ENCODE peak calls at places on chromosome 19, in seven cellular contexts. D is uterus, E is progenitor cell of endocrine pancreas, G is testis, P is GM23338, X is left lung, I is Caco-2. Z is an unnamed sample.

GRCh38 chr19:30799854-30800755 is 427.9 kb downstream of the ZNF536 start:
- DNase-seq in G (peak; percentile 75), X (peak; percentile 42), D (no peak), P (peak; percentile 81), I (peak; percentile 56), E (peak; percentile 54), Z (no peak)

GRCh38 chr19:44807652-44808462 is 1.0 kb upstream of the BCAM start:
- DNase-seq in E (peak; percentile 73), P (peak; percentile 99), G (no peak), X (peak; percentile 82), I (peak; percentile 98), D (peak; percentile 36), Z (no peak)

GRCh38 chr19:50838239-50838638 is 4.9 kb upstream of the KLK15 start:
- DNase-seq in P (peak; percentile 65), I (no peak), G (no peak), D (no peak), E (no peak), X (no peak), Z (no peak)

GRCh38 chr19:47158367-47158791 is 27.7 kb downstream of the SAE1 start:
- DNase-seq in P (no peak), E (no peak), D (peak; percentile 19), I (no peak), X (no peak), G (no peak), Z (no peak)

GRCh38 chr19:18300930-18301717 is 19.7 kb upstream of the JUND start:
- DNase-seq in X (peak; percentile 80), I (peak; percentile 45), P (no peak), G (no peak), D (peak; percentile 85), E (no peak), Z (no peak)

GRCh38 chr19:49064768-49065611 is at the start of gene NTF4:
- DNase-seq in P (peak; percentile 82), G (no peak), D (no peak), E (peak; percentile 61), I (peak; percentile 92), X (peak; percentile 52), Z (no peak)

GRCh38 chr19:35513231-35513974 is at the start of gene DMKN:
- DNase-seq in D (no peak), G (no peak), X (no peak), P (peak; percentile 61), E (no peak), I (no peak), Z (peak; percentile 25)

GRCh38 chr19:50046649-50047503 is 21.1 kb downstream of the ZNF473 start:
- DNase-seq in E (no peak), P (peak; percentile 87), X (no peak), D (no peak), I (peak; percentile 73), G (peak; percentile 78), Z (no peak)

GRCh38 chr19:34475026-34475974 is 6.3 kb upstream of the WTIP start:
- DNase-seq in G (no peak), D (no peak), P (no peak), I (no peak), X (no peak), E (no peak), Z (peak; percentile 76)

DNA sequence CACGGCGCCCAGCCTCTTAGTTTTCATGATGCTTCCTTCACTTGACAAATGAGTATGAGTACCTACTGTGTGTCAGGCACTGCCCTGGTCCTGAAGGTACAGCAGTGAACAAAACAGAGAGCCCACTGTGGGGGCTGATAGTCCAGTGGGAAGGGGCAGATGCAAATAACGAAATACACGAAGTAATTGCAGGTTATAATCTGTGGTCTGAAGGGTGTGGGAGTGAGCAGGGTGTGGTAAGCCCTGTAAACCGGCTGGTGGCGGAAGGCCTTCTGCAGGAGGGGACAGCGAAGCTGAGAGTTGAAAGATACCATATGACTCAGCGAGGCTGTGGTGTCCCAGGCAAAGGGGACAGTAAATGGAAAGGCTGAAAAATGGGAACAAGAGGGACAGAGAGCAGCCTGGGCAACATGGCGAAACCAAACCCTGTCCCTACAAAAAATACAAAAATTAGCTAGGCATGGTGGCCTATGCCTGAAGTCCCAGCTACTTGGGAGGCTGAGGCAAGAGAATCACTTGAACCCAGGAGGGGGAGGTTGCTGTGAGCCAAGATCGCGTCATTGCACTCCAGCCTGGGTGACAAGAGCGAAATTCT is 60.5 kb downstream of the MAP4K1 start:
- DNase-seq in P (no peak), E (no peak), D (no peak), X (peak; percentile 41), G (no peak), I (peak; percentile 29), Z (no peak)
- TF ChIP-seq CTCF in P (no peak), E (no peak), D (no peak), X (no peak), G (no peak), I (no peak), Z (no peak)

GRCh38 chr19:28012361-28012760 is 1200.6 kb downstream of the UQCRFS1 start:
- DNase-seq in P (peak; percentile 70), D (no peak), X (no peak), E (no peak), I (no peak), G (no peak), Z (no peak)
- TF ChIP-seq CTCF in P (peak; percentile 77), D (no peak), X (no peak), E (peak; percentile 33), I (peak; percentile 26), G (no peak), Z (no peak)

DNA sequence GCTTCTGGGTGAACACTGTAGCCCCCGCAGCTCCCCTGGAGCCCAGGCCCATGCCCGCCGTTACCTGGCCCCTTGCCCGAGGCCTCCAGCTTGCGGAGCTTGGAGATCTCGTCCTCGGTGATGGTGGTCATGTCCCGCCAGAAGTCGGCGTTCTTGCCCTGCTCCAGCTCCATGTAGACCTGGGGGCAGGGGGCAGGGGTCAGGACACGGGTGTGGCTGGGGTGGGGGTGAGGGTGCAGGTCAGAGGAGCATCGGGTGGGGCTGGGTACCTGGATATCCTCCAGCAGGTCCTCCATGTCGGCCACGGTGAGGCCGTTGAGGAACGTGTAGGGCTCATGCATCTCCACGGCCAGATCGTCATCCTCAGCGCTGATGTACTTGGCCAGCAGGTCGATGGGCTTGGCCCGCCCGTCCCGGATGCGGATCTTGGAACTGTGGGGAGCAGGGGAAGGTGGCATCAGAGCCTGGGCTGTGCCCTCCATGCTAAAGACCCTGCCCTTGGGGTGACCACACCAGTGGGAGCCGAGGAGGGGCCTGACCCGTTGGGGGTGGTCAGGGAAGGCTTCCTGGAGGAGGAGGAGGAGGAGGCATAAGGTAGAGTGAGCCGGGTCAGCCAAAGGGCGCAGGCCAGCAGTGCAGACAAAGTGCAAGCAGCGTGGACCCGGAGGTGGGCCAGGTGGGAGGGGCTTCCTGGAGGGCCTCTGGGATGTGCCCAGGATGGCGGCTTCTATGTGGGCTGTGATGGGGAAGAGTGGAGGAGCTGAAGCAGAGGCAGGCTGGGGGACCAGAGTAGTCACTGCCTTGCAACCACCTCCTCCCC is 7.6 kb downstream of the CACTIN start:
- DNase-seq in X (no peak), D (peak; percentile 40), E (no peak), I (no peak), P (no peak), G (no peak), Z (no peak)
- TF ChIP-seq CTCF in X (no peak), D (no peak), E (no peak), I (no peak), P (no peak), G (no peak), Z (no peak)

GRCh38 chr19:1469936-1470863 is 8.8 kb downstream of the C19orf25 start:
- DNase-seq in I (peak; percentile 78), X (no peak), E (no peak), P (peak; percentile 84), G (peak; percentile 74), D (no peak), Z (no peak)

GRCh38 chr19:1470864-1471513 is 8.0 kb downstream of the C19orf25 start:
- DNase-seq in E (no peak), D (no peak), G (no peak), I (peak; percentile 71), P (peak; percentile 84), X (no peak), Z (no peak)

GRCh38 chr19:1473056-1473400 is 6.0 kb downstream of the C19orf25 start:
- DNase-seq in X (no peak), E (no peak), I (no peak), D (no peak), G (no peak), P (no peak), Z (no peak)

GRCh38 chr19:1472227-1473055 is 6.6 kb downstream of the C19orf25 start:
- DNase-seq in E (no peak), G (no peak), P (no peak), X (no peak), D (no peak), I (no peak), Z (no peak)

DNA sequence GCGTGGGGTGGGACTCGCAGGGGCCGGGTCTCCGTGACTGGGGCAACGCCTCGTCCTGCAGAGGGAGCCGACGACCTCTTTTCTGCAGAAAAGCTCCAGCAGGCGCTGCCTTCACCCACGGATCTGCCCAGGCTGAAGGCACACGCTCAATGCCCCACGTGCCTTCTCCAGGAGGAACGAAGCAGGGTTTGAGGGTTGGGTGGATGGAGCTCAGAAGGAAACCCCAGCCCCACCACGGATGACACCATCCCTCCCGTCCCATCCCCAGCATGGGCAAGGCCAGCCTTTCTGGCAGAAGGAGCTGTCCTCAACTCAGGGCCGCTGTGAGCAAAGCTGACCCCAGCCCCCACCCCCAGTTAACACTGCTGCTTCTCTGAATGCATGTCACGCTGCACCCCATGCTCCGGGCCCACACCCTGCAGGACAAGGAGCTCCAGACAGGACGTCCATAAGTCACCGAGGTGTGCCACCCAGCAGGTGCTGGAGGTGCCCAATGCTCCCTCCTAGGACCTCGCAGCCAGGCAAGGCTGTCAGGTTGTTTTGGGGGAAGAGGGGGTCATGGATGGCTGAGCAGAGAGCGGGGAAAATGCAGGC is 7.4 kb downstream of the C19orf25 start:
- DNase-seq in G (no peak), X (no peak), D (no peak), P (no peak), E (no peak), I (peak; percentile 50), Z (no peak)
- TF ChIP-seq CTCF in G (peak; percentile 15), X (no peak), D (no peak), P (no peak), E (peak; percentile 20), I (no peak), Z (peak; percentile 16)

GRCh38 chr19:994516-994915 is 5.7 kb upstream of the GRIN3B start:
- DNase-seq in P (no peak), D (no peak), X (no peak), I (no peak), E (no peak), G (no peak), Z (no peak)
- TF ChIP-seq CTCF in P (no peak), D (no peak), X (no peak), I (no peak), E (no peak), G (no peak), Z (no peak)

GRCh38 chr19:13014101-13014920 is 19.0 kb downstream of the NFIX start:
- DNase-seq in P (peak; percentile 70), I (no peak), E (no peak), X (no peak), D (peak; percentile 59), G (no peak), Z (no peak)
- TF ChIP-seq CTCF in P (no peak), I (no peak), E (no peak), X (no peak), D (no peak), G (no peak), Z (no peak)

Z was measured in AG09309.